ENCODE peak calls at places on chromosomes 2 and 18, in nine cellular contexts. One of them, this sample, is unnamed.

GRCh38 chr2:118202707-118203303 is 114.5 kb downstream of the INSIG2 start:
- DNase-seq in tibial nerve: peak; percentile 32
- DNase-seq in cardiac fibroblast: peak; percentile 59
- DNase-seq in CD8-positive, alpha-beta T cell: no peak
- DNase-seq in transverse colon: peak; percentile 34
- DNase-seq in spleen: no peak
- DNase-seq in astrocyte of the spinal cord: peak; percentile 48
- DNase-seq in fibroblast of lung: peak; percentile 29
- DNase-seq in GM20000: peak; percentile 58
- DNase-seq in this sample: peak; percentile 44

GRCh38 chr2:133568172-133568571 is at the start of gene NCKAP5:
- DNase-seq in tibial nerve: peak; percentile 27
- DNase-seq in cardiac fibroblast: peak; percentile 67
- DNase-seq in CD8-positive, alpha-beta T cell: no peak
- DNase-seq in transverse colon: peak; percentile 69
- DNase-seq in spleen: no peak
- DNase-seq in astrocyte of the spinal cord: peak; percentile 80
- DNase-seq in fibroblast of lung: peak; percentile 71
- DNase-seq in GM20000: no peak
- DNase-seq in this sample: no peak

GRCh38 chr2:241114836-241115235 is 12.7 kb upstream of the MTERF4 start:
- DNase-seq in tibial nerve: no peak
- DNase-seq in cardiac fibroblast: no peak
- DNase-seq in CD8-positive, alpha-beta T cell: no peak
- DNase-seq in transverse colon: no peak
- DNase-seq in spleen: no peak
- DNase-seq in astrocyte of the spinal cord: no peak
- DNase-seq in fibroblast of lung: no peak
- DNase-seq in GM20000: no peak
- DNase-seq in this sample: no peak

GRCh38 chr18:42931501-42931900 is 184.0 kb downstream of the RIT2 start:
- DNase-seq in tibial nerve: no peak
- DNase-seq in cardiac fibroblast: peak; percentile 85
- DNase-seq in CD8-positive, alpha-beta T cell: no peak
- DNase-seq in transverse colon: no peak
- DNase-seq in spleen: no peak
- DNase-seq in astrocyte of the spinal cord: peak; percentile 73
- DNase-seq in fibroblast of lung: peak; percentile 92
- DNase-seq in GM20000: no peak
- DNase-seq in this sample: no peak

GRCh38 chr2:128162266-128162665 is 71.3 kb downstream of the UGGT1 start:
- DNase-seq in tibial nerve: no peak
- DNase-seq in cardiac fibroblast: no peak
- DNase-seq in CD8-positive, alpha-beta T cell: no peak
- DNase-seq in transverse colon: no peak
- DNase-seq in spleen: no peak
- DNase-seq in astrocyte of the spinal cord: no peak
- DNase-seq in fibroblast of lung: no peak
- DNase-seq in GM20000: no peak
- DNase-seq in this sample: no peak

GRCh38 chr2:41782306-41783158 is 265.3 kb upstream of the PKDCC start:
- DNase-seq in tibial nerve: peak; percentile 36
- DNase-seq in cardiac fibroblast: peak; percentile 57
- DNase-seq in CD8-positive, alpha-beta T cell: no peak
- DNase-seq in transverse colon: peak; percentile 10
- DNase-seq in spleen: no peak
- DNase-seq in astrocyte of the spinal cord: peak; percentile 54
- DNase-seq in fibroblast of lung: peak; percentile 13
- DNase-seq in GM20000: peak; percentile 36
- DNase-seq in this sample: peak; percentile 34

GRCh38 chr2:170271340-170271739 is 93.4 kb downstream of the MYO3B start:
- DNase-seq in tibial nerve: peak; percentile 8
- DNase-seq in cardiac fibroblast: no peak
- DNase-seq in CD8-positive, alpha-beta T cell: no peak
- DNase-seq in transverse colon: no peak
- DNase-seq in spleen: no peak
- DNase-seq in astrocyte of the spinal cord: no peak
- DNase-seq in fibroblast of lung: no peak
- DNase-seq in GM20000: no peak
- DNase-seq in this sample: no peak

GRCh38 chr2:7013761-7014160 is 96.5 kb downstream of the RNF144A start:
- DNase-seq in tibial nerve: no peak
- DNase-seq in cardiac fibroblast: peak; percentile 27
- DNase-seq in CD8-positive, alpha-beta T cell: no peak
- DNase-seq in transverse colon: no peak
- DNase-seq in spleen: no peak
- DNase-seq in astrocyte of the spinal cord: no peak
- DNase-seq in fibroblast of lung: no peak
- DNase-seq in GM20000: no peak
- DNase-seq in this sample: no peak

GRCh38 chr2:36708119-36708741 is 11.7 kb downstream of the VIT start:
- DNase-seq in tibial nerve: peak; percentile 47
- DNase-seq in cardiac fibroblast: peak; percentile 65
- DNase-seq in CD8-positive, alpha-beta T cell: no peak
- DNase-seq in transverse colon: no peak
- DNase-seq in spleen: no peak
- DNase-seq in astrocyte of the spinal cord: peak; percentile 11
- DNase-seq in fibroblast of lung: peak; percentile 44
- DNase-seq in GM20000: no peak
- DNase-seq in this sample: no peak

GRCh38 chr2:164816900-164817299 is 24.7 kb downstream of the COBLL1 start:
- DNase-seq in tibial nerve: no peak
- DNase-seq in cardiac fibroblast: no peak
- DNase-seq in CD8-positive, alpha-beta T cell: no peak
- DNase-seq in transverse colon: no peak
- DNase-seq in spleen: no peak
- DNase-seq in astrocyte of the spinal cord: no peak
- DNase-seq in fibroblast of lung: no peak
- DNase-seq in GM20000: no peak
- DNase-seq in this sample: no peak

GRCh38 chr18:24204904-24205303 is 66.0 kb downstream of the CABYR start:
- DNase-seq in tibial nerve: no peak
- DNase-seq in cardiac fibroblast: no peak
- DNase-seq in CD8-positive, alpha-beta T cell: no peak
- DNase-seq in transverse colon: no peak
- DNase-seq in spleen: no peak
- DNase-seq in astrocyte of the spinal cord: no peak
- DNase-seq in fibroblast of lung: no peak
- DNase-seq in GM20000: no peak
- DNase-seq in this sample: no peak

GRCh38 chr2:138534791-138535190 is 33.2 kb downstream of the SPOPL start:
- DNase-seq in tibial nerve: no peak
- DNase-seq in cardiac fibroblast: no peak
- DNase-seq in CD8-positive, alpha-beta T cell: no peak
- DNase-seq in transverse colon: no peak
- DNase-seq in spleen: no peak
- DNase-seq in astrocyte of the spinal cord: no peak
- DNase-seq in fibroblast of lung: no peak
- DNase-seq in GM20000: no peak
- DNase-seq in this sample: no peak

GRCh38 chr2:172545408-172546075 is 10.3 kb upstream of the PDK1 start:
- DNase-seq in tibial nerve: no peak
- DNase-seq in cardiac fibroblast: peak; percentile 51
- DNase-seq in CD8-positive, alpha-beta T cell: no peak
- DNase-seq in transverse colon: no peak
- DNase-seq in spleen: no peak
- DNase-seq in astrocyte of the spinal cord: no peak
- DNase-seq in fibroblast of lung: no peak
- DNase-seq in GM20000: no peak
- DNase-seq in this sample: no peak

GRCh38 chr18:34098109-34098508 is 126.6 kb downstream of the NOL4 start:
- DNase-seq in tibial nerve: no peak
- DNase-seq in cardiac fibroblast: no peak
- DNase-seq in CD8-positive, alpha-beta T cell: no peak
- DNase-seq in transverse colon: no peak
- DNase-seq in spleen: no peak
- DNase-seq in astrocyte of the spinal cord: no peak
- DNase-seq in fibroblast of lung: no peak
- DNase-seq in GM20000: no peak
- DNase-seq in this sample: no peak

GRCh38 chr2:151176661-151177060 is 85.0 kb downstream of the RBM43 start:
- DNase-seq in tibial nerve: no peak
- DNase-seq in cardiac fibroblast: no peak
- DNase-seq in CD8-positive, alpha-beta T cell: no peak
- DNase-seq in transverse colon: no peak
- DNase-seq in spleen: no peak
- DNase-seq in astrocyte of the spinal cord: no peak
- DNase-seq in fibroblast of lung: no peak
- DNase-seq in GM20000: no peak
- DNase-seq in this sample: no peak

GRCh38 chr2:151175857-151176256 is 85.8 kb downstream of the RBM43 start:
- DNase-seq in tibial nerve: no peak
- DNase-seq in cardiac fibroblast: no peak
- DNase-seq in CD8-positive, alpha-beta T cell: no peak
- DNase-seq in transverse colon: no peak
- DNase-seq in spleen: no peak
- DNase-seq in astrocyte of the spinal cord: no peak
- DNase-seq in fibroblast of lung: no peak
- DNase-seq in GM20000: no peak
- DNase-seq in this sample: no peak

GRCh38 chr2:151166410-151166809 is 95.3 kb downstream of the RBM43 start:
- DNase-seq in tibial nerve: no peak
- DNase-seq in cardiac fibroblast: no peak
- DNase-seq in CD8-positive, alpha-beta T cell: no peak
- DNase-seq in transverse colon: no peak
- DNase-seq in spleen: no peak
- DNase-seq in astrocyte of the spinal cord: no peak
- DNase-seq in fibroblast of lung: no peak
- DNase-seq in GM20000: no peak
- DNase-seq in this sample: no peak

DNA sequence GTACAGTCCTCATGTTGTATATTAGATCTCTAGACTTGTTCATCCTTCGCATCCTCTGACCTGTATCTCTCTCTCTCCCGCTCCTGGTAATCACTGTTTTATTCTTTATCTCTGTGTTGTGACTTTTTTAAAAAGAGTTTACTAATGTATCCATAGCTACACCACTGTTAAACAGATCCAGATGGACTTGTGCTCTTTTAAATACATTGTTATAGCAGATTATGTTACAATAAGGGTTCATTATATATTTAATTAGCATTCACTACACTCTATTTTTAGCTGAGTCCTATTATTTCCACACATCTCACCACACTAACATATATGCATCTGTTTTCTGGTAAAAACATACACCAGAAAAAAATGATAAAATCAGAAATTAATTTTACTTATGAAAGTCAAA is 90.5 kb downstream of the RBM43 start:
- DNase-seq in tibial nerve: no peak
- DNase-seq in cardiac fibroblast: no peak
- DNase-seq in CD8-positive, alpha-beta T cell: no peak
- DNase-seq in transverse colon: no peak
- DNase-seq in spleen: no peak
- DNase-seq in astrocyte of the spinal cord: no peak
- DNase-seq in fibroblast of lung: no peak
- DNase-seq in GM20000: no peak
- DNase-seq in this sample: no peak
- TF ChIP-seq CTCF in tibial nerve: no peak
- TF ChIP-seq CTCF in cardiac fibroblast: no peak
- TF ChIP-seq CTCF in CD8-positive, alpha-beta T cell: no peak
- TF ChIP-seq CTCF in transverse colon: no peak
- TF ChIP-seq CTCF in spleen: no peak
- TF ChIP-seq CTCF in astrocyte of the spinal cord: no peak
- TF ChIP-seq CTCF in fibroblast of lung: no peak
- TF ChIP-seq CTCF in GM20000: no peak
- TF ChIP-seq CTCF in this sample: no peak

DNA sequence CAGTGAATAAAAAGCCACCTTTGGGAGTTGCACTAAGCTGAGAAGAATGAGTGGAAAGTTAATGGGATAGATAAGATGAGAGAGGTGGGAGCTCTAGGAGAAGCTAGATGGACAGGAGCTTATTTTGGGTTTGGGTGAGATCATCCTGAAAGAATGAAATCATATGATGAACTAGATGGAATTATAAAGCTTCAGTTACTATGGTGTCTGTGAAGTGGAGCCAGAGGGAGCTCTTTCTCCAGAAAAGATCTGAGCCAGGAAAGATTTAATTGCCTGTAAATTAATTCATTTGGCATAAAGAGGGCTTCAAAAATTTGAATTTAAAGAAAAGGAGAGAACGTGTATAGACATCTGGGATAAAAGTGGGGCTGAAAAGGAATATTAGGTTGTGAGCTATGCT is 10.3 kb downstream of the DNAH6 start:
- DNase-seq in tibial nerve: no peak
- DNase-seq in cardiac fibroblast: peak; percentile 6
- DNase-seq in CD8-positive, alpha-beta T cell: no peak
- DNase-seq in transverse colon: no peak
- DNase-seq in spleen: no peak
- DNase-seq in astrocyte of the spinal cord: no peak
- DNase-seq in fibroblast of lung: peak; percentile 9
- DNase-seq in GM20000: no peak
- DNase-seq in this sample: no peak
- TF ChIP-seq CTCF in tibial nerve: no peak
- TF ChIP-seq CTCF in cardiac fibroblast: no peak
- TF ChIP-seq CTCF in CD8-positive, alpha-beta T cell: no peak
- TF ChIP-seq CTCF in transverse colon: no peak
- TF ChIP-seq CTCF in spleen: no peak
- TF ChIP-seq CTCF in astrocyte of the spinal cord: no peak
- TF ChIP-seq CTCF in fibroblast of lung: peak; percentile 10
- TF ChIP-seq CTCF in GM20000: no peak
- TF ChIP-seq CTCF in this sample: no peak

GRCh38 chr18:60981651-60982050 is 351.6 kb upstream of the CDH20 start:
- DNase-seq in tibial nerve: no peak
- DNase-seq in cardiac fibroblast: no peak
- DNase-seq in CD8-positive, alpha-beta T cell: no peak
- DNase-seq in transverse colon: no peak
- DNase-seq in spleen: no peak
- DNase-seq in astrocyte of the spinal cord: peak; percentile 41
- DNase-seq in fibroblast of lung: peak; percentile 51
- DNase-seq in GM20000: no peak
- DNase-seq in this sample: no peak
- TF ChIP-seq CTCF in tibial nerve: no peak
- TF ChIP-seq CTCF in cardiac fibroblast: no peak
- TF ChIP-seq CTCF in CD8-positive, alpha-beta T cell: no peak
- TF ChIP-seq CTCF in transverse colon: no peak
- TF ChIP-seq CTCF in spleen: no peak
- TF ChIP-seq CTCF in astrocyte of the spinal cord: no peak
- TF ChIP-seq CTCF in fibroblast of lung: no peak
- TF ChIP-seq CTCF in GM20000: no peak
- TF ChIP-seq CTCF in this sample: no peak

GRCh38 chr2:239267411-239267941 is 133.3 kb downstream of the HDAC4 start:
- DNase-seq in tibial nerve: peak; percentile 72
- DNase-seq in cardiac fibroblast: peak; percentile 84
- DNase-seq in CD8-positive, alpha-beta T cell: peak; percentile 73
- DNase-seq in transverse colon: peak; percentile 89
- DNase-seq in spleen: peak; percentile 96
- DNase-seq in astrocyte of the spinal cord: peak; percentile 88
- DNase-seq in fibroblast of lung: peak; percentile 91
- DNase-seq in GM20000: peak; percentile 86
- DNase-seq in this sample: peak; percentile 86
- TF ChIP-seq CTCF in tibial nerve: no peak
- TF ChIP-seq CTCF in cardiac fibroblast: no peak
- TF ChIP-seq CTCF in CD8-positive, alpha-beta T cell: peak; percentile 64
- TF ChIP-seq CTCF in transverse colon: peak; percentile 44
- TF ChIP-seq CTCF in spleen: peak; percentile 35
- TF ChIP-seq CTCF in astrocyte of the spinal cord: peak; percentile 46
- TF ChIP-seq CTCF in fibroblast of lung: peak; percentile 26
- TF ChIP-seq CTCF in GM20000: peak; percentile 31
- TF ChIP-seq CTCF in this sample: peak; percentile 62